ENCODE peak calls at places on chromosomes 12 and 14, in nine cellular contexts. Y, I, N, O, Q, Z, P, M and D are unnamed samples.
A peak's percentile ranks its signal among the peaks of the same experiment; 100 is the strongest.

GRCh38 chr12:57896437-57897201 is 44.7 kb upstream of the ATP23 start:
- DNase-seq in Y (peak; percentile 53), I (peak; percentile 66), N (peak; percentile 84), O (no peak), Q (peak; percentile 73), Z (no peak), P (peak; percentile 92), M (peak; percentile 37), D (no peak)

GRCh38 chr14:86243158-86243557 is 713.2 kb downstream of the FLRT2 start:
- DNase-seq in Y (no peak), I (no peak), N (no peak), O (no peak), Q (no peak), Z (no peak), P (no peak), M (no peak), D (no peak)

GRCh38 chr12:52324068-52324444 is 2.9 kb upstream of the KRT83 start:
- DNase-seq in Y (no peak), I (no peak), N (no peak), O (no peak), Q (no peak), Z (no peak), P (no peak), M (no peak), D (no peak)

GRCh38 chr14:66395300-66395699 is 90.9 kb upstream of the CCDC196 start:
- DNase-seq in Y (peak; percentile 16), I (no peak), N (no peak), O (peak; percentile 1), Q (no peak), Z (no peak), P (no peak), M (no peak), D (peak; percentile 5)

GRCh38 chr12:76450690-76451089 is 102.5 kb upstream of the BBS10 start:
- DNase-seq in Y (no peak), I (no peak), N (peak; percentile 80), O (peak; percentile 86), Q (peak; percentile 97), Z (no peak), P (no peak), M (no peak), D (no peak)

GRCh38 chr14:88553886-88554457 is 835 bp downstream of the PTPN21 start:
- DNase-seq in Y (no peak), I (no peak), N (peak; percentile 42), O (no peak), Q (peak; percentile 27), Z (no peak), P (no peak), M (no peak), D (no peak)

GRCh38 chr12:107130830-107131760 is 37.7 kb upstream of the CRY1 start:
- DNase-seq in Y (no peak), I (no peak), N (no peak), O (no peak), Q (no peak), Z (no peak), P (no peak), M (no peak), D (no peak)

GRCh38 chr14:64515053-64515452 is 10.5 kb downstream of the ZBTB1 start:
- DNase-seq in Y (no peak), I (no peak), N (no peak), O (no peak), Q (no peak), Z (no peak), P (no peak), M (no peak), D (no peak)

GRCh38 chr14:56899829-56900228 is 89.5 kb upstream of the OTX2 start:
- DNase-seq in Y (no peak), I (no peak), N (no peak), O (no peak), Q (no peak), Z (no peak), P (no peak), M (no peak), D (no peak)

GRCh38 chr12:56362130-56363059 is at the start of gene APOF:
- DNase-seq in Y (no peak), I (no peak), N (no peak), O (no peak), Q (no peak), Z (no peak), P (no peak), M (no peak), D (no peak)

GRCh38 chr14:65906948-65907347 is 494.4 kb downstream of the FUT8 start:
- DNase-seq in Y (no peak), I (no peak), N (no peak), O (no peak), Q (no peak), Z (no peak), P (no peak), M (no peak), D (no peak)

GRCh38 chr14:53953002-53953827 is 3.4 kb downstream of the BMP4 start:
- DNase-seq in Y (peak; percentile 82), I (peak; percentile 91), N (peak; percentile 82), O (peak; percentile 42), Q (peak; percentile 70), Z (no peak), P (no peak), M (peak; percentile 32), D (no peak)

GRCh38 chr12:2268478-2269286 is 215.9 kb downstream of the CACNA1C start:
- DNase-seq in Y (no peak), I (no peak), N (peak; percentile 95), O (peak; percentile 82), Q (peak; percentile 84), Z (no peak), P (no peak), M (no peak), D (no peak)